ENCODE peak calls at places on chromosomes 7 and 10, in six cellular contexts. One of them, this sample, is unnamed.

GRCh38 chr10:29007748-29008610 is 280.9 kb upstream of the LYZL1 start:
- DNase-seq in H1: no peak
- DNase-seq in SK-N-SH: no peak
- DNase-seq in HCT116: no peak
- DNase-seq in K562: peak; percentile 55
- DNase-seq in HepG2: peak; percentile 86
- DNase-seq in this sample: no peak

GRCh38 chr10:86284355-86285105 is 82.1 kb downstream of the GRID1 start:
- DNase-seq in H1: no peak
- DNase-seq in HepG2: no peak
- DNase-seq in HCT116: no peak
- DNase-seq in K562: no peak
- DNase-seq in SK-N-SH: no peak
- DNase-seq in this sample: no peak

GRCh38 chr7:151726875-151727578 is 149.9 kb downstream of the PRKAG2 start:
- DNase-seq in HepG2: no peak
- DNase-seq in HCT116: no peak
- DNase-seq in K562: no peak
- DNase-seq in H1: no peak
- DNase-seq in SK-N-SH: peak; percentile 44
- DNase-seq in this sample: no peak

GRCh38 chr10:133212853-133213494 is 17.0 kb upstream of the UTF1 start:
- DNase-seq in K562: no peak
- DNase-seq in HepG2: no peak
- DNase-seq in SK-N-SH: no peak
- DNase-seq in HCT116: no peak
- DNase-seq in H1: no peak
- DNase-seq in this sample: no peak

GRCh38 chr10:131201741-131202515 is 109.6 kb downstream of the TCERG1L start:
- DNase-seq in K562: no peak
- DNase-seq in H1: no peak
- DNase-seq in HCT116: no peak
- DNase-seq in SK-N-SH: no peak
- DNase-seq in HepG2: no peak
- DNase-seq in this sample: no peak

GRCh38 chr7:101567231-101567630 is 61.9 kb downstream of the MYL10 start:
- DNase-seq in HCT116: no peak
- DNase-seq in K562: no peak
- DNase-seq in H1: no peak
- DNase-seq in SK-N-SH: no peak
- DNase-seq in HepG2: no peak
- DNase-seq in this sample: no peak

GRCh38 chr7:95608344-95609173 is 12.2 kb upstream of the PDK4 start:
- DNase-seq in H1: no peak
- DNase-seq in HCT116: peak; percentile 60
- DNase-seq in K562: peak; percentile 79
- DNase-seq in SK-N-SH: peak; percentile 28
- DNase-seq in HepG2: peak; percentile 88
- DNase-seq in this sample: peak; percentile 4

GRCh38 chr7:125934539-125934938 is 1004.9 kb upstream of the POT1 start:
- DNase-seq in H1: no peak
- DNase-seq in SK-N-SH: no peak
- DNase-seq in K562: no peak
- DNase-seq in HepG2: no peak
- DNase-seq in HCT116: peak; percentile 80
- DNase-seq in this sample: no peak

GRCh38 chr10:58590152-58590551 is 77.5 kb downstream of the BICC1 start:
- DNase-seq in HCT116: no peak
- DNase-seq in H1: no peak
- DNase-seq in K562: no peak
- DNase-seq in HepG2: no peak
- DNase-seq in SK-N-SH: peak; percentile 5
- DNase-seq in this sample: no peak

GRCh38 chr7:119964640-119965542 is 308.1 kb upstream of the KCND2 start:
- DNase-seq in K562: peak; percentile 68
- DNase-seq in HCT116: no peak
- DNase-seq in H1: no peak
- DNase-seq in SK-N-SH: no peak
- DNase-seq in HepG2: no peak
- DNase-seq in this sample: no peak

GRCh38 chr10:91668935-91669334 is 36.1 kb upstream of the PPP1R3C start:
- DNase-seq in SK-N-SH: no peak
- DNase-seq in HCT116: no peak
- DNase-seq in HepG2: no peak
- DNase-seq in K562: no peak
- DNase-seq in H1: no peak
- DNase-seq in this sample: no peak

GRCh38 chr10:93711891-93712290 is 9.5 kb upstream of the FRA10AC1 start:
- DNase-seq in H1: no peak
- DNase-seq in SK-N-SH: no peak
- DNase-seq in HCT116: no peak
- DNase-seq in HepG2: no peak
- DNase-seq in K562: no peak
- DNase-seq in this sample: no peak

GRCh38 chr7:131284702-131285419 is 42.8 kb upstream of the MKLN1 start:
- DNase-seq in H1: no peak
- DNase-seq in SK-N-SH: no peak
- DNase-seq in HepG2: no peak
- DNase-seq in HCT116: no peak
- DNase-seq in K562: no peak
- DNase-seq in this sample: peak; percentile 45

GRCh38 chr10:35184527-35185171 is 58.0 kb downstream of the CREM start:
- DNase-seq in K562: no peak
- DNase-seq in SK-N-SH: no peak
- DNase-seq in HepG2: no peak
- DNase-seq in HCT116: no peak
- DNase-seq in H1: no peak
- DNase-seq in this sample: no peak

GRCh38 chr10:23534328-23534727 is 95.5 kb downstream of the OTUD1 start:
- DNase-seq in SK-N-SH: no peak
- DNase-seq in HCT116: no peak
- DNase-seq in HepG2: no peak
- DNase-seq in H1: no peak
- DNase-seq in K562: no peak
- DNase-seq in this sample: no peak

GRCh38 chr7:138669364-138669763 is 31.8 kb downstream of the SVOPL start:
- DNase-seq in K562: no peak
- DNase-seq in HepG2: no peak
- DNase-seq in SK-N-SH: no peak
- DNase-seq in H1: no peak
- DNase-seq in HCT116: no peak
- DNase-seq in this sample: no peak

GRCh38 chr10:110304394-110304779 is 333 bp downstream of the SMNDC1 start:
- DNase-seq in SK-N-SH: no peak
- DNase-seq in HepG2: no peak
- DNase-seq in K562: peak; percentile 30
- DNase-seq in HCT116: no peak
- DNase-seq in H1: no peak
- DNase-seq in this sample: peak; percentile 23

GRCh38 chr7:140015471-140015970 is 47.2 kb downstream of the PARP12 start:
- DNase-seq in HepG2: no peak
- DNase-seq in H1: no peak
- DNase-seq in K562: no peak
- DNase-seq in SK-N-SH: no peak
- DNase-seq in HCT116: no peak
- DNase-seq in this sample: no peak

GRCh38 chr10:113687041-113687440 is 7.3 kb downstream of the CASP7 start:
- DNase-seq in SK-N-SH: no peak
- DNase-seq in K562: no peak
- DNase-seq in H1: no peak
- DNase-seq in HepG2: no peak
- DNase-seq in HCT116: no peak
- DNase-seq in this sample: no peak

GRCh38 chr10:31479752-31480151 is 160.7 kb downstream of the ZEB1 start:
- DNase-seq in HepG2: no peak
- DNase-seq in H1: no peak
- DNase-seq in HCT116: no peak
- DNase-seq in K562: no peak
- DNase-seq in SK-N-SH: no peak
- DNase-seq in this sample: no peak

GRCh38 chr7:34371922-34372321 is 286.1 kb upstream of the NPSR1 start:
- DNase-seq in H1: no peak
- DNase-seq in K562: no peak
- DNase-seq in HepG2: no peak
- DNase-seq in HCT116: no peak
- DNase-seq in SK-N-SH: no peak
- DNase-seq in this sample: no peak

GRCh38 chr10:11293332-11293731 is 275.7 kb downstream of the CELF2 start:
- DNase-seq in SK-N-SH: no peak
- DNase-seq in HCT116: no peak
- DNase-seq in H1: no peak
- DNase-seq in HepG2: no peak
- DNase-seq in K562: no peak
- DNase-seq in this sample: no peak

GRCh38 chr7:128735433-128735832 is 3.7 kb upstream of the CALU start:
- DNase-seq in SK-N-SH: no peak
- DNase-seq in H1: no peak
- DNase-seq in HepG2: no peak
- DNase-seq in HCT116: no peak
- DNase-seq in K562: no peak
- DNase-seq in this sample: no peak

GRCh38 chr10:24246365-24246764 is 37.4 kb downstream of the KIAA1217 start:
- DNase-seq in HCT116: no peak
- DNase-seq in H1: no peak
- DNase-seq in SK-N-SH: no peak
- DNase-seq in K562: no peak
- DNase-seq in HepG2: no peak
- DNase-seq in this sample: no peak

GRCh38 chr10:100183482-100183881 is 2.3 kb downstream of the ERLIN1 start:
- DNase-seq in HCT116: no peak
- DNase-seq in HepG2: peak; percentile 76
- DNase-seq in SK-N-SH: no peak
- DNase-seq in K562: peak; percentile 4
- DNase-seq in H1: no peak
- DNase-seq in this sample: peak; percentile 71

GRCh38 chr7:108268200-108268820 is 138.1 kb upstream of the LAMB4 start:
- DNase-seq in K562: no peak
- DNase-seq in H1: no peak
- DNase-seq in HepG2: no peak
- DNase-seq in HCT116: no peak
- DNase-seq in SK-N-SH: no peak
- DNase-seq in this sample: no peak

GRCh38 chr7:95865716-95866371 is 93.5 kb downstream of the DYNC1I1 start:
- DNase-seq in H1: no peak
- DNase-seq in HCT116: peak; percentile 7
- DNase-seq in SK-N-SH: no peak
- DNase-seq in K562: peak; percentile 27
- DNase-seq in HepG2: peak; percentile 25
- DNase-seq in this sample: peak; percentile 64

GRCh38 chr7:30616318-30616717 is 21.6 kb downstream of the GARS1 start:
- DNase-seq in H1: no peak
- DNase-seq in HCT116: no peak
- DNase-seq in SK-N-SH: no peak
- DNase-seq in HepG2: peak; percentile 5
- DNase-seq in K562: no peak
- DNase-seq in this sample: peak; percentile 24

GRCh38 chr10:78348416-78349164 is 314.9 kb downstream of the RPS24 start:
- DNase-seq in K562: no peak
- DNase-seq in HepG2: no peak
- DNase-seq in H1: no peak
- DNase-seq in HCT116: no peak
- DNase-seq in SK-N-SH: no peak
- DNase-seq in this sample: no peak

GRCh38 chr7:73828107-73828803 is 2.5 kb upstream of the CLDN4 start:
- DNase-seq in SK-N-SH: peak; percentile 93
- DNase-seq in HepG2: peak; percentile 89
- DNase-seq in K562: peak; percentile 61
- DNase-seq in HCT116: peak; percentile 90
- DNase-seq in H1: no peak
- DNase-seq in this sample: no peak

GRCh38 chr7:123351506-123352225 is 151.9 kb upstream of the SLC13A1 start:
- DNase-seq in K562: peak; percentile 6
- DNase-seq in SK-N-SH: no peak
- DNase-seq in HCT116: no peak
- DNase-seq in H1: no peak
- DNase-seq in HepG2: no peak
- DNase-seq in this sample: no peak

GRCh38 chr7:92916751-92917369 is 80.5 kb upstream of the CDK6 start:
- DNase-seq in SK-N-SH: peak; percentile 40
- DNase-seq in HCT116: peak; percentile 32
- DNase-seq in HepG2: peak; percentile 27
- DNase-seq in H1: no peak
- DNase-seq in K562: no peak
- DNase-seq in this sample: peak; percentile 64
- TF ChIP-seq JUND in SK-N-SH: peak; percentile 48
- TF ChIP-seq JUND in HCT116: no peak
- TF ChIP-seq JUND in HepG2: no peak
- TF ChIP-seq JUND in H1: no peak
- TF ChIP-seq JUND in K562: no peak
- TF ChIP-seq JUND in this sample: no peak

GRCh38 chr7:54560726-54561125 is 18.6 kb downstream of the VSTM2A start:
- DNase-seq in H1: no peak
- DNase-seq in HepG2: no peak
- DNase-seq in HCT116: no peak
- DNase-seq in K562: no peak
- DNase-seq in SK-N-SH: no peak
- DNase-seq in this sample: no peak
- TF ChIP-seq JUND in H1: no peak
- TF ChIP-seq JUND in HepG2: no peak
- TF ChIP-seq JUND in HCT116: no peak
- TF ChIP-seq JUND in K562: no peak
- TF ChIP-seq JUND in SK-N-SH: no peak
- TF ChIP-seq JUND in this sample: no peak

GRCh38 chr10:32957341-32958084 is 517 bp downstream of the ITGB1 start:
- DNase-seq in HepG2: no peak
- DNase-seq in H1: no peak
- DNase-seq in SK-N-SH: peak; percentile 82
- DNase-seq in K562: peak; percentile 69
- DNase-seq in HCT116: no peak
- DNase-seq in this sample: no peak
- TF ChIP-seq JUND in HepG2: no peak
- TF ChIP-seq JUND in H1: no peak
- TF ChIP-seq JUND in SK-N-SH: no peak
- TF ChIP-seq JUND in K562: no peak
- TF ChIP-seq JUND in HCT116: no peak
- TF ChIP-seq JUND in this sample: no peak

GRCh38 chr7:47725031-47725780 is 143.3 kb upstream of the TNS3 start:
- DNase-seq in HepG2: peak; percentile 47
- DNase-seq in H1: no peak
- DNase-seq in K562: no peak
- DNase-seq in SK-N-SH: no peak
- DNase-seq in HCT116: no peak
- DNase-seq in this sample: no peak

GRCh38 chr7:47726047-47726726 is 144.3 kb upstream of the TNS3 start:
- DNase-seq in HCT116: no peak
- DNase-seq in H1: no peak
- DNase-seq in SK-N-SH: peak; percentile 69
- DNase-seq in K562: no peak
- DNase-seq in HepG2: no peak
- DNase-seq in this sample: no peak

GRCh38 chr7:47734949-47735291 is 153.0 kb upstream of the TNS3 start:
- DNase-seq in H1: no peak
- DNase-seq in HepG2: no peak
- DNase-seq in SK-N-SH: no peak
- DNase-seq in HCT116: no peak
- DNase-seq in K562: no peak
- DNase-seq in this sample: no peak

GRCh38 chr7:47734287-47734948 is 152.5 kb upstream of the TNS3 start:
- DNase-seq in HepG2: peak; percentile 100
- DNase-seq in K562: no peak
- DNase-seq in SK-N-SH: no peak
- DNase-seq in H1: no peak
- DNase-seq in HCT116: no peak
- DNase-seq in this sample: no peak

GRCh38 chr7:47730135-47730534 is 148.2 kb upstream of the TNS3 start:
- DNase-seq in H1: no peak
- DNase-seq in SK-N-SH: no peak
- DNase-seq in HepG2: no peak
- DNase-seq in K562: no peak
- DNase-seq in HCT116: no peak
- DNase-seq in this sample: no peak
- TF ChIP-seq JUND in H1: no peak
- TF ChIP-seq JUND in SK-N-SH: no peak
- TF ChIP-seq JUND in HepG2: no peak
- TF ChIP-seq JUND in K562: no peak
- TF ChIP-seq JUND in HCT116: no peak
- TF ChIP-seq JUND in this sample: no peak